ENCODE peak calls at places on chromosomes 2 and 18, in five cellular contexts. I is cardiac muscle cell; C is CD8-positive, alpha-beta memory T cell; D is ovary; L is Peyer's patch. X is an unnamed sample.

GRCh38 chr2:190311893-190312634 is 7.6 kb downstream of the HIBCH start:
- DNase-seq in I (no peak), C (no peak), L (no peak), D (no peak), X (no peak)

GRCh38 chr2:33015421-33016142 is 68.8 kb downstream of the LTBP1 start:
- DNase-seq in D (no peak), C (no peak), L (peak), I (peak), X (no peak)

GRCh38 chr2:27494944-27495554 is at the start of gene FNDC4:
- DNase-seq in I (peak), C (no peak), D (peak), L (peak), X (peak)

GRCh38 chr2:42493885-42494433 is at the start of gene KCNG3:
- DNase-seq in I (peak), D (peak), L (peak), C (peak), X (peak)

GRCh38 chr2:181389524-181389923 is 67.7 kb upstream of the ITGA4 start:
- DNase-seq in I (no peak), L (no peak), C (no peak), D (no peak), X (no peak)

GRCh38 chr2:238059505-238059904 is 1.3 kb upstream of the SCLY start:
- DNase-seq in C (no peak), D (no peak), I (no peak), L (no peak), X (no peak)

GRCh38 chr2:130798472-130799221 is 38.1 kb upstream of the ARHGEF4 start:
- DNase-seq in D (peak), L (peak), C (no peak), I (peak), X (no peak)

GRCh38 chr18:57942493-57942892 is 101.5 kb upstream of the NEDD4L start:
- DNase-seq in L (no peak), C (no peak), I (no peak), D (no peak), X (no peak)

GRCh38 chr2:168770796-168771195 is 31.6 kb upstream of the NOSTRIN start:
- DNase-seq in L (no peak), D (no peak), I (no peak), C (no peak), X (no peak)

GRCh38 chr2:60641866-60642788 is 88.7 kb upstream of the BCL11A start:
- DNase-seq in I (peak), C (no peak), L (no peak), D (no peak), X (peak)

GRCh38 chr2:943821-944220 is 6.8 kb upstream of the SNTG2 start:
- DNase-seq in D (no peak), L (no peak), I (no peak), C (no peak), X (no peak)

GRCh38 chr2:189249171-189249570 is 69.6 kb upstream of the COL5A2 start:
- DNase-seq in L (no peak), I (no peak), D (no peak), C (no peak), X (no peak)

GRCh38 chr2:33395660-33396249 is 80.7 kb upstream of the RASGRP3 start:
- DNase-seq in C (peak), L (no peak), D (peak), I (peak), X (peak)

GRCh38 chr2:118668431-118669424 is 178.7 kb downstream of the EN1 start:
- DNase-seq in L (no peak), C (no peak), I (no peak), D (no peak), X (no peak)

GRCh38 chr2:47334356-47335136 is 68.4 kb upstream of the MSH2 start:
- DNase-seq in D (no peak), I (no peak), C (no peak), L (no peak), X (no peak)

GRCh38 chr2:181813963-181814565 is 77.5 kb upstream of the ITPRID2 start:
- DNase-seq in C (no peak), L (no peak), I (no peak), D (no peak), X (no peak)

GRCh38 chr2:85893428-85894258 is 4.9 kb upstream of the ST3GAL5 start:
- DNase-seq in I (no peak), C (no peak), D (no peak), L (no peak), X (no peak)

GRCh38 chr2:96888082-96889011 is 18.5 kb upstream of the SEMA4C start:
- DNase-seq in D (no peak), L (no peak), I (no peak), C (no peak), X (peak)

GRCh38 chr2:180191352-180192124 is 184.4 kb upstream of the CWC22 start:
- DNase-seq in L (no peak), I (no peak), D (no peak), C (no peak), X (no peak)

GRCh38 chr2:3491306-3491705 is 28.0 kb downstream of the ADI1 start:
- DNase-seq in L (no peak), D (no peak), I (no peak), C (no peak), X (no peak)

GRCh38 chr2:182240862-182241371 is 185.9 kb downstream of the PDE1A start:
- DNase-seq in L (no peak), I (peak), D (peak), C (no peak), X (peak)

GRCh38 chr2:112679484-112679883 is 33.7 kb downstream of the SLC20A1 start:
- DNase-seq in D (no peak), L (no peak), C (no peak), I (no peak), X (no peak)

GRCh38 chr2:189579585-189579984 is 1.0 kb downstream of the SLC40A1 start:
- DNase-seq in I (no peak), L (no peak), D (no peak), C (no peak), X (peak)

GRCh38 chr2:95231723-95232122 is 24.4 kb downstream of the ZNF892 start:
- DNase-seq in I (peak), L (peak), C (no peak), D (no peak), X (peak)

GRCh38 chr2:120354935-120355845 is 9.3 kb downstream of the INHBB start:
- DNase-seq in L (no peak), C (no peak), D (no peak), I (no peak), X (no peak)

GRCh38 chr2:130370490-130370889 is 14.6 kb downstream of the PTPN18 start:
- DNase-seq in D (no peak), L (no peak), C (peak), I (no peak), X (no peak)

GRCh38 chr2:101446869-101447268 is 28.0 kb downstream of the RFX8 start:
- DNase-seq in I (no peak), C (no peak), D (no peak), L (no peak), X (no peak)

GRCh38 chr18:21991081-21991534 is 178.3 kb upstream of the GATA6 start:
- DNase-seq in D (no peak), C (no peak), I (peak), L (no peak), X (no peak)

GRCh38 chr2:109456776-109457175 is 157.0 kb downstream of the SEPTIN10 start:
- DNase-seq in I (no peak), L (no peak), C (no peak), D (no peak), X (no peak)

GRCh38 chr2:216308532-216308931 is 63.8 kb downstream of the MARCHF4 start:
- DNase-seq in I (no peak), D (no peak), L (no peak), C (no peak), X (no peak)

GRCh38 chr2:162365392-162365791 is 21.5 kb downstream of the GCA start:
- DNase-seq in L (no peak), C (no peak), D (no peak), I (peak), X (no peak)

GRCh38 chr2:108236676-108237335 is 3.0 kb upstream of the SULT1C3 start:
- DNase-seq in C (no peak), D (no peak), L (no peak), I (no peak), X (no peak)

GRCh38 chr18:48227206-48227605 is 182.0 kb downstream of the ZBTB7C start:
- DNase-seq in L (no peak), I (no peak), D (no peak), C (no peak), X (no peak)

GRCh38 chr2:47654790-47655562 is 128.0 kb upstream of the MSH6 start:
- DNase-seq in I (peak), C (no peak), D (no peak), L (no peak), X (no peak)

GRCh38 chr2:29117636-29118303 is 2.6 kb downstream of the CLIP4 start:
- DNase-seq in L (no peak), C (no peak), I (no peak), D (no peak), X (no peak)

DNA sequence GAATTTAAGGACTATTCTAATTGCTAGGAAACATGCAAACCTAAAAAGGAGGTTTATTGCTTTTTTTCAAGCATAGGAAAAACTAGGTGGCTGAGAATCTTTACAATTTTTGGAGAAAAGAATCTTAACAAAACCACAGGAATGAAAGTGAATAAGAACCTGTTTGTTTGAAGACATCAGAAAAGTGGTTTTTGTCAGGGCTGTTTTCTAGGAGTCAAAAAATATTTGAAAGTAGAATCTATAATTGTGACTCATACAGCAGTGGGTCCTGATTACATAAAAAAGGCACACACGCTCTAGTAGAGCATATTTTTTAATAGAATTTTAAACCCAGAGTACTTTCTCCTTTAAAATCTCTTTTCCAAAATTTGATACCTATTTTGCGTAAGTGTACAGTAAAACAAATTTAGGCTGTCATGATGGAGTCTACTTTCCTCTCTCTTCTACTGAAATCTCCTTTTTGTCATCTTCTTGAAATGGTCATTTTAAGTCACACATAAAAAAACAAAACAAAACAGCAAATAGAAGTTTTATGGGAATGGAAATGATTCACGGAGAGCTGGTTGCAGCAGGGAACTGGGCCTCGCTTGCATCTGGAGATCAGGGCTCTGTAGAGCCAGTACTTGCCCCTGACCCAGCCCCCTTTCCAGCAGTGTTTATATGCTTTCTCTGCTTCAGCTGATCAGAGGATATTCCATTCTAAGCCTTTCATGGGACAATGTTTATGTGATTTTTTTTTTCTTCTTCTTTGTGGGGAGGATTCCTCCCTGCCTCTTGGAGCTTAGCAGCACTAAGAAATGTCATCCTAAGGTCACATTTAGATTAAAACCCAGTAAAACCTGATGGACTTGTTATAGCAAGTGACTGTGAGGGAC is 59.1 kb upstream of the PELI1 start:
- DNase-seq in C (no peak), L (no peak), D (peak), I (peak), X (no peak)
- H3K4me3 ChIP-seq in C (peak), L (peak), D (no peak), I (no peak), X (no peak)

DNA sequence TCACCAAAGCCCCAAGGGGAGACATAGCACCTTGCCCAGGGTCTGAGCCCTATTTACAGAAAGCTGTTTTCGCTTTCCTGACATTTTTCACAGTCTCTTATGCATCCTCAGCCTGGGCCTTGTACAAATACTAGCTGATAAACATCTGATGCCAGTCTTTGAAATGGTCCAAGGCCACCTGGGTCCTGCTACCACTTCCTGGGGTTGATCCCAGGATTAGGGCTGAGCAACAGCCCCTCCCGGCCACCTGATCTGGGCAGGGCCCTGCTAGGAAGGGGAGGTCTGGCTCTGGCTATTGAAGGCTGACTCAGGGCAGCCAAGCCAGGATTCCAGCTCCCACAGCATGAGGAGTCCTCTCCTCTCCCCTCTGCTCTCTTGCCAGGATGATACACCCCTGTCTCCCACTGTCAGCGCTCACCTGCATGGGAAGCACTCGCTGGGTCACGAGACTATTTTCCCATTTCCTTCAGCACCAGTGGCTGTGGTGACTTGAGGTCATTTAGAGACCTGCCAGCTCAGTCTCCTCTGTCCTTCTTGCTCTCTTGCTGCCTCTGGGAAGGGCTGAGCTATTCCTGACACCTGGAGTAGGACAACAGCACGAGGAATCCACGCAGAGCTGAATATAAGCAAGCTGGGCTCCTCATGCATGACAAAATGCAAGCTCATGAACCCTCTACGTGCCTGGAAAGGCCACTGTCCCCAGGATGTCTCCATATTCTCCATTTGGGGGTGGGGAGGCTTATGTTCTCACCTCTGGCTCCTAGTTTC is 53.0 kb upstream of the LGALSL start:
- DNase-seq in D (no peak), I (no peak), C (no peak), L (peak), X (no peak)
- H3K4me3 ChIP-seq in D (no peak), I (no peak), C (no peak), L (no peak), X (no peak)

GRCh38 chr2:212538156-212539144 is at the start of gene ERBB4:
- DNase-seq in D (no peak), C (no peak), I (peak), L (no peak), X (peak)

GRCh38 chr2:212539145-212539880 is 711 bp upstream of the ERBB4 start:
- DNase-seq in L (peak), I (peak), D (peak), C (no peak), X (peak)

GRCh38 chr2:212536385-212537310 is 2.0 kb downstream of the ERBB4 start:
- DNase-seq in D (no peak), L (peak), I (peak), C (no peak), X (peak)

GRCh38 chr2:212537311-212538155 is 1.1 kb downstream of the ERBB4 start:
- DNase-seq in C (no peak), L (peak), I (peak), D (no peak), X (peak)

DNA sequence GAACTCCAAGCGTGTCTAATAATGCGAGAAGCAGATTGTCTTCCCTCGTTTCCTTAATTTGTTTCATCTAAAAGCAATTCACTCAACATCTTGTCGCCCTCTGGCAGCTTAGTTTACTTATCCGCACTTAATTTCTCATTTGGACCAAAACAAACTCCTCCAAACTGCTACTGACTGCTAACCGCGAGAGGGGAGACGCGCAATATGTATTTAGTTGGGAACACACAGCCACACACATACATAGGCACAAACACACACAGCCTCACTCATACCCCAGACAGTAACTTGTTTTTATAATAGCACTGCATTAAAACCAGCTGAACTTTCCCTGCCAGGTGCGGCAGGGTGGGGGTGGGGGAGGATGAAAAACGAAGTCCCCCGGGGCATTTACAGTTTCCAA is 2.6 kb downstream of the ERBB4 start:
- DNase-seq in D (no peak), C (no peak), L (no peak), I (no peak), X (no peak)
- H3K4me3 ChIP-seq in D (no peak), C (no peak), L (no peak), I (peak), X (no peak)

DNA sequence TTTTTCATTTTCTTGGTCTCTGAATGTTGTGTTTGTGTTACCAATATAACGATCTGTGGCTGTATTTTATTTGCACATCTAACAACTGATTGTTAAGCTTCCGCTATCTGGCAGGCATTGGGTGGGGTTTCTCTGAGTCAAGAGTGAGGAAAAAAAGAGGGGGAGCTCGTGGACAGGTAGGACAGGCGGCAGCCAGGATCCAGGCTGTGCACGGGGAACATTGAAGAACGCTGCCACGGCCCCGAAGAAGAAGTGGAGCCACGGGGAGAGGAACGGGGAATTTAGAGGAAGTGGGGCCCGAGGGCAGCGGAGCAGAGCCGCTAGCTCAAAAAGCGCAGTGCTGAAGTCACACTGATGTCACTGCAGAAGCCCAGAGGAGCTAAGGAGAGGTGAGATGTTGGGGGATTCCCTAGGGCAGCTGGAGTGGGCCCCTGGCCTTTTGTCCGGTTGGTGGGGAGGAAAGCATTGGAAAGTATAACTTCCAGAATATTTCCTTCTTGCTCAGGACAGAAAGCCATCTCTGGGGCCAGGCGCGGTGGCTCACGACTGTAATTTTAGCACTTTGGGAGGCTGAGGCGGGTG is 20.9 kb upstream of the DNMT3A start:
- DNase-seq in D (peak), C (peak), I (no peak), L (peak), X (no peak)
- H3K4me3 ChIP-seq in D (peak), C (peak), I (no peak), L (peak), X (peak)